ENCODE peak calls at places on chromosome 10, in five cellular contexts. E is PC-9, Q is DND-41, N is right lobe of liver, S is transverse colon. A is an unnamed sample.

GRCh38 chr10:80410578-80411145 is 2.3 kb downstream of the PRXL2A start:
- DNase-seq in E (no peak), Q (no peak), N (no peak), S (peak), A (no peak)

GRCh38 chr10:25675204-25675603 is 258.8 kb upstream of the MYO3A start:
- DNase-seq in E (no peak), Q (no peak), N (no peak), S (no peak), A (no peak)

GRCh38 chr10:101817542-101818118 is 614 bp downstream of the OGA start:
- DNase-seq in E (peak), Q (peak), N (peak), S (peak), A (peak)

GRCh38 chr10:22761569-22762220 is 47.3 kb upstream of the PIP4K2A start:
- DNase-seq in E (no peak), Q (no peak), N (no peak), S (no peak), A (no peak)

GRCh38 chr10:95906675-95907453 is 911 bp upstream of the CC2D2B start:
- DNase-seq in E (peak), Q (peak), N (no peak), S (peak), A (peak)

GRCh38 chr10:110074986-110075664 is 67.3 kb downstream of the ADD3 start:
- DNase-seq in E (no peak), Q (no peak), N (no peak), S (no peak), A (no peak)

GRCh38 chr10:131972474-131973071 is 9.2 kb downstream of the BNIP3 start:
- DNase-seq in E (no peak), Q (peak), N (no peak), S (peak), A (no peak)

GRCh38 chr10:98489561-98490481 is 43.1 kb upstream of the HPS1 start:
- DNase-seq in E (no peak), Q (no peak), N (no peak), S (no peak), A (no peak)

GRCh38 chr10:123086281-123086680 is 49.5 kb upstream of the HMX3 start:
- DNase-seq in E (no peak), Q (no peak), N (no peak), S (no peak), A (no peak)

GRCh38 chr10:35391153-35391953 is 55.0 kb downstream of the CCNY start:
- DNase-seq in E (no peak), Q (no peak), N (no peak), S (no peak), A (no peak)

GRCh38 chr10:44341901-44342300 is 43.0 kb downstream of the CXCL12 start:
- DNase-seq in E (no peak), Q (no peak), N (no peak), S (no peak), A (no peak)

GRCh38 chr10:80540644-80541143 is 3.0 kb downstream of the SH2D4B start:
- DNase-seq in E (no peak), Q (no peak), N (no peak), S (no peak), A (peak)

GRCh38 chr10:92880233-92880861 is 32.0 kb downstream of the EXOC6 start:
- DNase-seq in E (peak), Q (no peak), N (no peak), S (no peak), A (peak)

GRCh38 chr10:113179270-113179669 is 229.2 kb downstream of the TCF7L2 start:
- DNase-seq in E (no peak), Q (no peak), N (no peak), S (no peak), A (no peak)

GRCh38 chr10:30434273-30435067 is 486 bp downstream of the MAP3K8 start:
- DNase-seq in E (peak), Q (peak), N (peak), S (peak), A (peak)

GRCh38 chr10:130443236-130443635 is 307.0 kb downstream of the GLRX3 start:
- DNase-seq in E (no peak), Q (no peak), N (no peak), S (no peak), A (no peak)

GRCh38 chr10:91541481-91541880 is 91.4 kb downstream of the PPP1R3C start:
- DNase-seq in E (no peak), Q (no peak), N (no peak), S (no peak), A (no peak)

GRCh38 chr10:63630928-63631685 is 109.9 kb downstream of the REEP3 start:
- DNase-seq in E (no peak), Q (no peak), N (no peak), S (no peak), A (no peak)

GRCh38 chr10:22500567-22501369 is 155.5 kb downstream of the SPAG6 start:
- DNase-seq in E (no peak), Q (no peak), N (no peak), S (no peak), A (no peak)

GRCh38 chr10:60535427-60535826 is 145.8 kb upstream of the ANK3 start:
- DNase-seq in E (no peak), Q (no peak), N (no peak), S (no peak), A (no peak)

GRCh38 chr10:1242975-1243374 is 186.8 kb downstream of the WDR37 start:
- DNase-seq in E (no peak), Q (no peak), N (no peak), S (no peak), A (no peak)

GRCh38 chr10:105974803-105975456 is 1189.6 kb downstream of the SORCS1 start:
- DNase-seq in E (no peak), Q (no peak), N (peak), S (no peak), A (peak)

GRCh38 chr10:126964190-126964589 is 59.0 kb downstream of the DOCK1 start:
- DNase-seq in E (no peak), Q (no peak), N (no peak), S (no peak), A (no peak)

GRCh38 chr10:77455538-77455937 is 182.1 kb downstream of the KCNMA1 start:
- DNase-seq in E (no peak), Q (no peak), N (no peak), S (no peak), A (no peak)

GRCh38 chr10:110275140-110275729 is 29.5 kb downstream of the SMNDC1 start:
- DNase-seq in E (no peak), Q (no peak), N (no peak), S (no peak), A (no peak)

GRCh38 chr10:94358480-94358879 is 4.3 kb downstream of the NOC3L start:
- DNase-seq in E (peak), Q (no peak), N (no peak), S (no peak), A (no peak)
- H3K4me3 ChIP-seq in E (peak), Q (no peak), N (no peak), S (no peak), A (no peak)

DNA sequence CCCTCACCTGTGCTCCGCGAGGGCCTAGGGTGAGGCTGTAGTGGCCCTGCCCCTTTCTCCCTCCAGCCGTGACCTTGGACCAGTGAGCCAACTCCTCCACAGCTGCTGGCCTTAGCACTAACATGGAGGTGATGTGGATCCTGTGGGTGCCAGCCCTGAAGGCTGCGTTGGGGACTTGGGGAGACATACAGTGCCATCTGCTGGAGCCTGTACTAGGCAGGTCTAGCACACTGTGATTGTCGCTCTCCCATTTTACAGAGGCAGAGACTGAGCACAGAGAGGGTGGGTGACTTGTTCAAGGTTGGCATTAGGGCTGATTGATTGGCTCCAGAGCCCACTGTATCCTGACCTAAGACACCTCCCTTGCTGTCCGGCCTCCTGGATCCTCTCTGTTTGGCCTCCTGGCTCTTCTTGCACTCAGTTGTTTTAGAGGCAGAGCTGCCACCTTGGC is 37.6 kb downstream of the PRF1 start:
- DNase-seq in E (no peak), Q (no peak), N (no peak), S (no peak), A (peak)
- TF ChIP-seq CTCF in E (no peak), Q (peak), N (no peak), S (no peak), A (no peak)

DNA sequence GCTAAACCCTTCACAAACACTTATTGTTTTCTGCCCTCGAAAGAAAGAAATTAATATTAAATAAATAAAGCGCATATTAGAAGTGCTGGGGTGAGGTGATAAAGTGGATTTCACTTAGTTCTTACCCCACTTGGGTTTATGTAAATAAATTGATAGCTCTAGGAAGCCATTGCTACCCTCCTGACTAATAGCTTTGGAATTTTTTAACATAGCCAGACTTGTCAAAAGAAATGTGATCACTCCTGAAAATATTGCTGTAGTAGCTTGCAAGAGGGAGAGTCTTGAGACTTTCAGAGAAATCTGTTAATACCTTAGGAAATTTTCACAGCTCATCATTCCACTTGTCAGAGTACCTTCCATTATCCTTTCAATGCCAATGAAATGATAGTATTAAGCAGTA is 7.6 kb downstream of the ARL5B start:
- DNase-seq in E (no peak), Q (no peak), N (no peak), S (no peak), A (no peak)
- H3K4me3 ChIP-seq in E (no peak), Q (no peak), N (no peak), S (no peak), A (no peak)

GRCh38 chr10:69449841-69450240 is 1.4 kb upstream of the TSPAN15 start:
- DNase-seq in E (peak), Q (peak), N (no peak), S (peak), A (peak)
- TF ChIP-seq CTCF in E (peak), Q (peak), N (peak), S (peak), A (peak)

GRCh38 chr10:86267286-86268195 is 99.1 kb downstream of the GRID1 start:
- DNase-seq in E (no peak), Q (no peak), N (no peak), S (no peak), A (no peak)

GRCh38 chr10:86265236-86265876 is 101.2 kb downstream of the GRID1 start:
- DNase-seq in E (no peak), Q (no peak), N (peak), S (no peak), A (no peak)

GRCh38 chr10:86266446-86267242 is 100.0 kb downstream of the GRID1 start:
- DNase-seq in E (no peak), Q (no peak), N (no peak), S (no peak), A (no peak)

GRCh38 chr10:86265877-86266259 is 100.7 kb downstream of the GRID1 start:
- DNase-seq in E (no peak), Q (no peak), N (no peak), S (no peak), A (no peak)

DNA sequence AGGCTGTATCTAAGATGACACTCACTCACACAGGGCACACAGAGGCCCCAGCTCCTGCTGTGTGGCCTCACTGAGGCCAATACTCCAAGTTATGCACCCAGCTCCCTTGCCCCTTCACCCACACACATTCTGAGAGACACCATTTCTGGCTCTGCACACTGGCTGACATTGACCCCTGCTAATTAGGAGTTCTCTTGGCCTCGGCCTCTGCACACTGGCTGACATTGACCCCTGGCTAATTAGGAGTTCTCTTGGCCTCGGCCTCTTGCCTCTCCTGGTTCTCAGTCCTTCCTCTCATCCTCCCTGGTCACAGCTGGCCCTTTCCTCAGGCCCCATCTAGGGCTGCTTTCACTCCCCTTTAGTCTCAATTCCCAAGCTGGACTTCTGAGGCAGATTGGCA is 97.3 kb downstream of the GRID1 start:
- DNase-seq in E (no peak), Q (no peak), N (no peak), S (no peak), A (no peak)
- H3K4me3 ChIP-seq in E (no peak), Q (no peak), N (no peak), S (no peak), A (no peak)

GRCh38 chr10:81914736-81915510 is 39.9 kb downstream of the NRG3 start:
- DNase-seq in E (no peak), Q (no peak), N (no peak), S (no peak), A (no peak)

GRCh38 chr10:81917666-81918065 is 42.7 kb downstream of the NRG3 start:
- DNase-seq in E (no peak), Q (no peak), N (no peak), S (no peak), A (no peak)

GRCh38 chr10:81915517-81915916 is 40.5 kb downstream of the NRG3 start:
- DNase-seq in E (no peak), Q (no peak), N (no peak), S (no peak), A (no peak)

GRCh38 chr10:81918766-81919165 is 43.8 kb downstream of the NRG3 start:
- DNase-seq in E (no peak), Q (no peak), N (no peak), S (no peak), A (no peak)

DNA sequence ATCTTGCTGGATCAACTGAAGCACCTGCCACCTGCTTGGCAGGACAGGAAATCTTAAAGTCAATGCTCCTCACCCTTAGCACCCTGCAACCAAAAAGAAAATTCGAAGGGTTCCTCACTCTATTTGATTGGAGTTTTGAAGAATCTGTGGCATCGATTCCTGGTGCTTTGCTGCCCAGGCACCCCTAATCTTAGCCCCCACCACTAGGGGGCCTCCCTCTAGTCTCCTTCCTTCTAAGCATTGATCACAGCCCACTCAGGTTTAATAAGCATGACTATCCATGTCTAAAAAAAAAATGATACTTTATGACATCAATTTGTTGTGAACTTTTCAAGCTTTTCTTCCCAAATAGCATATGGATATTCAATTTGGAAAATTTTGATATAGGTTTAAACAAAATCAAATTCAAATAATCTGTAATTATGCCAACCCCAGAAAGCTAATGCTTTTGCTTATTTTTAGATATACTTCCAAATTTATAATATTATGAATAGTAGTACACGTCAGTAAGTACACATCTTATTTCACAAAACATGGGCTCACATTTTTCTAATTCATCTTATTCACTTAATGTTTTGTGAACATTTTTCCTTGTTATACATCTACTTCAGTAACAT is 45.3 kb downstream of the NRG3 start:
- DNase-seq in E (peak), Q (no peak), N (no peak), S (no peak), A (peak)
- TF ChIP-seq CTCF in E (peak), Q (peak), N (peak), S (peak), A (peak)

DNA sequence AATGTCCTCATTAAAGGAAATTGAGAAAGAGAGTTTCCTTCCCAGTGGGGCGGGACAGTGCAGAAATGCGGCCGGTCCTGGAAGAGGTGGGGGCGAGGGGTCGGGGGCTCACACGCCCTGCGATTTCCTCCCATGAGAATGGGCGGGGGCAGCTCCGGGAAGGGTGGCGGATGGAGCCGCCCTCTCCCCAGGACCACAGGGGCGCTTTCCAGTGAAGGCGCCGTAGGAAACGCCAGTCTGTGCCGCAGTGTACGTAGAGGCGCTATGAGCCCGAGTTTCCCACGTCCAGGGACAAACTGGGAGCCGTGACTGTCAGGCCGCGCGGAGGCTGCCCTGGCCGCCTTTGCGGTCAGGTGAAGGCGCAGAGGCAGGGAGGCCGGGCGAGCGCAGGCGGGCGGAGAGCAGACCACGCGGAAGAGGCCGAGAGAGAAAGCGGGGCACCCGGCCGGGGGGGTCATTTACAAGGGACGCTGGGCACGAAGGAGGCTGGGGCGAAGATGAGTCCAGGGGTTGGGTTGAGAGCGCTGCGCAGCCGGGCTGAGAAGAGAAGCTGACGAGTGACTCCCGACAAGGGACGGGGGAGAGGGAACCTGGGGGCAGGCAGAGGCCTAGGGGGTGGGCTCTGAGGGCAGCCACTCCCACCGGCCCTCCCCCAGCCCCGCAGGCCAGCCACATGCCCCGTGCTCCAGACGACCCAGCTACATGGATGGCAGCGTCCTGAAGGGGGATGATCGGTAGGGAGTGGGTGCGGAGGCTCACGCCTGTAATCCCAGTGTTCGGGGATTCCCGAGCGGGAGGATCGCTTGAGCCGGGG is 45.0 kb downstream of the ALOX5 start:
- DNase-seq in E (no peak), Q (no peak), N (peak), S (peak), A (peak)
- H3K4me3 ChIP-seq in E (no peak), Q (no peak), N (peak), S (peak), A (peak)

GRCh38 chr10:117163061-117163953 is 25.2 kb upstream of the VAX1 start:
- DNase-seq in E (no peak), Q (no peak), N (no peak), S (no peak), A (no peak)
- TF ChIP-seq CTCF in E (no peak), Q (no peak), N (no peak), S (no peak), A (no peak)

DNA sequence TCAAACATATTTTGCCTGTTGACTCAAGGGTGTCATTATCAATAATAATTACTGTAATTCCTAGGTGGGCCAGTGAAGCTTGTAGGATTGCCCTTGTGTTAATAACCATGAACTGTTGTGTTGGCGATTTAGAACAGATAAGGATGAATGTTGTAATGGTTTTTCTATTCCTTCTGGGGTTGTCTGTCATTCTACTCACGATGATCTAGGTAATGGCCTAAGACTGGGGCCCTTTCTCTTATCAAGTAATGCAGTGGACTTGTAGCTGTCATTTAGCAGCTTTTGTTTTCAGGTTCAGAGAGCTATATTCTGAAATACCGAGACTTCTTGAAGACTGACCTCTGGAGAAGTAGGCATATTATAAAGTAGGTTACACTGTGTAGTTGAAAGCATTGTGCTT is 110.2 kb downstream of the TAF3 start:
- DNase-seq in E (no peak), Q (no peak), N (no peak), S (no peak), A (no peak)
- H3K4me3 ChIP-seq in E (no peak), Q (no peak), N (no peak), S (no peak), A (no peak)

GRCh38 chr10:72164617-72165016 is 51.2 kb upstream of the ANAPC16 start:
- DNase-seq in E (no peak), Q (no peak), N (no peak), S (no peak), A (no peak)
- TF ChIP-seq CTCF in E (no peak), Q (peak), N (no peak), S (peak), A (no peak)

A was measured in GM12865.